ENCODE peak calls at places on chromosomes 2 and 18, in five cellular contexts. One of them, this sample, is unnamed.

GRCh38 chr18:79566841-79567370 is 112.7 kb upstream of the CTDP1 start:
- DNase-seq in tibial nerve: no peak
- DNase-seq in H54: no peak
- DNase-seq in ovary: no peak
- DNase-seq in adrenal gland: no peak
- DNase-seq in this sample: no peak

GRCh38 chr18:77984178-77984577 is 734.5 kb downstream of the GALR1 start:
- DNase-seq in tibial nerve: no peak
- DNase-seq in H54: no peak
- DNase-seq in ovary: no peak
- DNase-seq in adrenal gland: no peak
- DNase-seq in this sample: no peak

GRCh38 chr2:160534996-160535395 is 41.4 kb upstream of the RBMS1 start:
- DNase-seq in H54: no peak
- DNase-seq in ovary: no peak
- DNase-seq in adrenal gland: no peak
- DNase-seq in tibial nerve: no peak
- DNase-seq in this sample: no peak

GRCh38 chr2:100784681-100785080 is 35.3 kb upstream of the NPAS2 start:
- DNase-seq in ovary: no peak
- DNase-seq in adrenal gland: no peak
- DNase-seq in tibial nerve: no peak
- DNase-seq in H54: no peak
- DNase-seq in this sample: no peak

GRCh38 chr2:85813211-85813977 is 59.6 kb downstream of the ATOH8 start:
- DNase-seq in ovary: no peak
- DNase-seq in tibial nerve: no peak
- DNase-seq in adrenal gland: no peak
- DNase-seq in H54: no peak
- DNase-seq in this sample: no peak

GRCh38 chr18:50559750-50560680 is at the start of gene MAPK4:
- DNase-seq in adrenal gland: peak; percentile 43
- DNase-seq in H54: no peak
- DNase-seq in ovary: peak; percentile 65
- DNase-seq in tibial nerve: no peak
- DNase-seq in this sample: peak; percentile 20

GRCh38 chr18:57780318-57781127 is 22.6 kb downstream of the ATP8B1 start:
- DNase-seq in adrenal gland: no peak
- DNase-seq in ovary: no peak
- DNase-seq in tibial nerve: no peak
- DNase-seq in H54: no peak
- DNase-seq in this sample: no peak

GRCh38 chr2:101710690-101711318 is 13.3 kb downstream of the MAP4K4 start:
- DNase-seq in ovary: no peak
- DNase-seq in H54: no peak
- DNase-seq in tibial nerve: no peak
- DNase-seq in adrenal gland: no peak
- DNase-seq in this sample: peak; percentile 60

GRCh38 chr18:33034941-33035340 is 262.1 kb upstream of the KLHL14 start:
- DNase-seq in adrenal gland: no peak
- DNase-seq in tibial nerve: no peak
- DNase-seq in ovary: no peak
- DNase-seq in H54: no peak
- DNase-seq in this sample: no peak

GRCh38 chr2:8767324-8767723 is 70.1 kb downstream of the KIDINS220 start:
- DNase-seq in adrenal gland: no peak
- DNase-seq in ovary: no peak
- DNase-seq in tibial nerve: no peak
- DNase-seq in H54: no peak
- DNase-seq in this sample: no peak

GRCh38 chr18:44911773-44912172 is 231.1 kb downstream of the SETBP1 start:
- DNase-seq in adrenal gland: no peak
- DNase-seq in ovary: no peak
- DNase-seq in tibial nerve: no peak
- DNase-seq in H54: no peak
- DNase-seq in this sample: no peak

GRCh38 chr2:184339966-184340365 is 258.4 kb upstream of the ZNF804A start:
- DNase-seq in tibial nerve: no peak
- DNase-seq in H54: no peak
- DNase-seq in ovary: no peak
- DNase-seq in adrenal gland: no peak
- DNase-seq in this sample: no peak

GRCh38 chr2:138842341-138842740 is 62.2 kb upstream of the NXPH2 start:
- DNase-seq in tibial nerve: no peak
- DNase-seq in adrenal gland: no peak
- DNase-seq in ovary: no peak
- DNase-seq in H54: no peak
- DNase-seq in this sample: no peak

GRCh38 chr2:12704378-12704777 is 12.4 kb upstream of the TRIB2 start:
- DNase-seq in tibial nerve: no peak
- DNase-seq in ovary: no peak
- DNase-seq in adrenal gland: no peak
- DNase-seq in H54: no peak
- DNase-seq in this sample: no peak

GRCh38 chr2:127721311-127721977 is 20.1 kb downstream of the SFT2D3 start:
- DNase-seq in adrenal gland: no peak
- DNase-seq in tibial nerve: no peak
- DNase-seq in ovary: no peak
- DNase-seq in H54: no peak
- DNase-seq in this sample: no peak

GRCh38 chr2:120693121-120693520 is 42.5 kb upstream of the GLI2 start:
- DNase-seq in tibial nerve: no peak
- DNase-seq in ovary: no peak
- DNase-seq in adrenal gland: no peak
- DNase-seq in H54: no peak
- DNase-seq in this sample: no peak

GRCh38 chr18:58087928-58088722 is 44.1 kb downstream of the NEDD4L start:
- DNase-seq in tibial nerve: no peak
- DNase-seq in adrenal gland: no peak
- DNase-seq in H54: peak; percentile 28
- DNase-seq in ovary: no peak
- DNase-seq in this sample: peak; percentile 64

GRCh38 chr18:60894254-60894945 is 438.8 kb upstream of the CDH20 start:
- DNase-seq in tibial nerve: no peak
- DNase-seq in H54: no peak
- DNase-seq in ovary: no peak
- DNase-seq in adrenal gland: no peak
- DNase-seq in this sample: no peak

GRCh38 chr2:185978634-185979405 is 240.2 kb downstream of the FSIP2 start:
- DNase-seq in adrenal gland: no peak
- DNase-seq in ovary: no peak
- DNase-seq in H54: no peak
- DNase-seq in tibial nerve: no peak
- DNase-seq in this sample: no peak

GRCh38 chr2:100214265-100214961 is 72.0 kb upstream of the AFF3 start:
- DNase-seq in H54: no peak
- DNase-seq in ovary: peak; percentile 36
- DNase-seq in adrenal gland: no peak
- DNase-seq in tibial nerve: no peak
- DNase-seq in this sample: no peak

GRCh38 chr2:65715328-65715727 is 282.9 kb upstream of the SPRED2 start:
- DNase-seq in ovary: no peak
- DNase-seq in H54: no peak
- DNase-seq in tibial nerve: no peak
- DNase-seq in adrenal gland: no peak
- DNase-seq in this sample: no peak

GRCh38 chr2:158723921-158724802 is 71.0 kb upstream of the DAPL1 start:
- DNase-seq in tibial nerve: no peak
- DNase-seq in ovary: no peak
- DNase-seq in H54: peak; percentile 26
- DNase-seq in adrenal gland: no peak
- DNase-seq in this sample: peak; percentile 13

GRCh38 chr2:72759755-72760154 is 66.1 kb downstream of the EXOC6B start:
- DNase-seq in H54: no peak
- DNase-seq in tibial nerve: no peak
- DNase-seq in adrenal gland: peak; percentile 64
- DNase-seq in ovary: no peak
- DNase-seq in this sample: no peak

GRCh38 chr2:235692671-235693171 is 198.9 kb downstream of the AGAP1 start:
- DNase-seq in adrenal gland: no peak
- DNase-seq in ovary: no peak
- DNase-seq in tibial nerve: no peak
- DNase-seq in H54: no peak
- DNase-seq in this sample: peak; percentile 78

GRCh38 chr2:227908266-227909054 is 37.0 kb downstream of the DAW1 start:
- DNase-seq in adrenal gland: no peak
- DNase-seq in ovary: no peak
- DNase-seq in H54: no peak
- DNase-seq in tibial nerve: no peak
- DNase-seq in this sample: no peak

DNA sequence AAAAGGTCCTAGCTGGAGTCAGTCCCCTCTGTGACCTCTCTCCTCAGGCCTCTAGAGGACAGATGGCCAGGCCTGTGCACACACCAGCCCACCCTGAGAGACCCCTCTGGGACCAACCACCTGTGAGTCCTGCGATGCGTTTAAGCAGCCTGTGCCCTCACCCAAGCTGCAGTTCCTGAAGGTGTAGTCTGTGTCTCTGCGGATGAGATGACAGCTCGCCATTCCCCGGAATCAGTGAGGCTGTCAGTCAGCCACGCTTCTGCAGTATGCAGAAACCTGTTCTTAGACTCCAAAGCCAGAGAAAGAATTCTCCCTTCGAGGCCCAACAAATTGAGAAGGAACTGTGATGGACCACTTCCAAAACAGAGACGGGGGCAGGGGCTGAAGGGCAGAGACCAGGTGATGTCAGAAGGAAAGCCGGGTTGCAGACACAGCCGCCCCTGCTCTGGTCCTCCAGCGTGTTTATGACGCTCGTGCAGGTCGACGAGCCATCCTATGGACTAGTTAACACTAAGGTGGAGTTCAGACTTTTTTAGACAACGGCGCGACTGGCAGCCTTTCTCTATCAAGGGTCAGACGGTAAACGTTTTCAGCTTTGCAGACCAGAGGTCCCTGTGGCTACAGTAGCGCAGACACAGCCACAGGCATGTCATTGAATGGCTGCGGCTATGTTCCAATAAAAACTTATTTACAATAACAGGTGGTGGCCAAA is 10.2 kb downstream of the MTERF4 start:
- DNase-seq in H54: no peak
- DNase-seq in adrenal gland: peak; percentile 5
- DNase-seq in ovary: no peak
- DNase-seq in tibial nerve: no peak
- DNase-seq in this sample: no peak
- TF ChIP-seq POLR2A in H54: no peak
- TF ChIP-seq POLR2A in adrenal gland: no peak
- TF ChIP-seq POLR2A in ovary: no peak
- TF ChIP-seq POLR2A in tibial nerve: no peak
- TF ChIP-seq POLR2A in this sample: no peak

GRCh38 chr2:111657351-111657975 is 226.5 kb downstream of the ANAPC1 start:
- DNase-seq in adrenal gland: no peak
- DNase-seq in ovary: no peak
- DNase-seq in H54: no peak
- DNase-seq in tibial nerve: no peak
- DNase-seq in this sample: no peak

GRCh38 chr2:111654829-111655228 is 229.2 kb downstream of the ANAPC1 start:
- DNase-seq in adrenal gland: no peak
- DNase-seq in ovary: no peak
- DNase-seq in tibial nerve: no peak
- DNase-seq in H54: no peak
- DNase-seq in this sample: no peak

GRCh38 chr2:111653913-111654312 is 230.1 kb downstream of the ANAPC1 start:
- DNase-seq in tibial nerve: no peak
- DNase-seq in H54: no peak
- DNase-seq in ovary: no peak
- DNase-seq in adrenal gland: no peak
- DNase-seq in this sample: no peak

GRCh38 chr2:111656893-111657292 is 227.1 kb downstream of the ANAPC1 start:
- DNase-seq in ovary: no peak
- DNase-seq in adrenal gland: no peak
- DNase-seq in H54: no peak
- DNase-seq in tibial nerve: no peak
- DNase-seq in this sample: no peak

GRCh38 chr2:111656436-111656835 is 227.6 kb downstream of the ANAPC1 start:
- DNase-seq in ovary: no peak
- DNase-seq in tibial nerve: no peak
- DNase-seq in H54: no peak
- DNase-seq in adrenal gland: no peak
- DNase-seq in this sample: no peak
- TF ChIP-seq POLR2A in ovary: no peak
- TF ChIP-seq POLR2A in tibial nerve: no peak
- TF ChIP-seq POLR2A in H54: no peak
- TF ChIP-seq POLR2A in adrenal gland: no peak
- TF ChIP-seq POLR2A in this sample: no peak

GRCh38 chr2:182049330-182049729 is 63.7 kb downstream of the PPP1R1C start:
- DNase-seq in tibial nerve: no peak
- DNase-seq in ovary: no peak
- DNase-seq in H54: no peak
- DNase-seq in adrenal gland: no peak
- DNase-seq in this sample: no peak

GRCh38 chr2:182048088-182048487 is 62.4 kb downstream of the PPP1R1C start:
- DNase-seq in tibial nerve: no peak
- DNase-seq in ovary: no peak
- DNase-seq in adrenal gland: no peak
- DNase-seq in H54: no peak
- DNase-seq in this sample: no peak

GRCh38 chr2:182048621-182049020 is 63.0 kb downstream of the PPP1R1C start:
- DNase-seq in adrenal gland: no peak
- DNase-seq in tibial nerve: no peak
- DNase-seq in ovary: no peak
- DNase-seq in H54: no peak
- DNase-seq in this sample: no peak

GRCh38 chr2:182050333-182050855 is 64.7 kb downstream of the PPP1R1C start:
- DNase-seq in ovary: no peak
- DNase-seq in H54: no peak
- DNase-seq in adrenal gland: no peak
- DNase-seq in tibial nerve: no peak
- DNase-seq in this sample: peak; percentile 82

GRCh38 chr2:182049783-182050182 is 64.1 kb downstream of the PPP1R1C start:
- DNase-seq in tibial nerve: no peak
- DNase-seq in adrenal gland: no peak
- DNase-seq in H54: no peak
- DNase-seq in ovary: no peak
- DNase-seq in this sample: no peak
- TF ChIP-seq POLR2A in tibial nerve: no peak
- TF ChIP-seq POLR2A in adrenal gland: no peak
- TF ChIP-seq POLR2A in H54: no peak
- TF ChIP-seq POLR2A in ovary: no peak
- TF ChIP-seq POLR2A in this sample: no peak

DNA sequence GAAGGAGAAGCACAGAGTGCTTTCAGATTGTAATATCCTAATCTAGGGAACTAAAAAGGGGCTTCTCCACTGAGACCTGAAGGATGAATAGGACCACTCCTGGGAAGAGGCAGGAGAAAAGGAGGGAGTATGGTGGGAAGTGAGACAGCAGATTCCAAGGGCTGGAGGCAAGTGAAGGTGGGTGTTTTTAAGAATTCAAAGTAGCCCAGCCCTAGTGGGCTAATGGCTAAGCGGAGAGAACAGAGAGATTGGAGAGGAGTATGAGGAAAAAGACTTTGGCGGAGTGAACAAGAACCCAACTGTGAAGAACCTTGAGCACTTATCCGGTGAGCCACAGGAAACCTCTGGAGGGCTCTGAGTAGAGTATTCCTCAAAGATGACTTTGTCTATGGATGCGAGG is 142.5 kb downstream of the COPS8 start:
- DNase-seq in tibial nerve: no peak
- DNase-seq in H54: no peak
- DNase-seq in adrenal gland: no peak
- DNase-seq in ovary: no peak
- DNase-seq in this sample: no peak
- TF ChIP-seq POLR2A in tibial nerve: no peak
- TF ChIP-seq POLR2A in H54: no peak
- TF ChIP-seq POLR2A in adrenal gland: no peak
- TF ChIP-seq POLR2A in ovary: no peak
- TF ChIP-seq POLR2A in this sample: no peak

GRCh38 chr2:118508282-118508681 is 339.2 kb downstream of the EN1 start:
- DNase-seq in tibial nerve: no peak
- DNase-seq in adrenal gland: no peak
- DNase-seq in ovary: no peak
- DNase-seq in H54: no peak
- DNase-seq in this sample: no peak
- TF ChIP-seq POLR2A in tibial nerve: no peak
- TF ChIP-seq POLR2A in adrenal gland: no peak
- TF ChIP-seq POLR2A in ovary: no peak
- TF ChIP-seq POLR2A in H54: no peak
- TF ChIP-seq POLR2A in this sample: no peak

This sample was measured in erythroblast.